ENCODE peak calls at places on chromosome 6, in six cellular contexts. H is SW 1271, J is GOT3, Q is AML-193, R is C1 segment of cervical spinal cord, C is A549. L is an unnamed sample.

GRCh38 chr6:48111143-48111506 is at the start of gene PTCHD4:
- DNase-seq in H (peak; percentile 39), J (no peak), Q (no peak), R (no peak), C (peak; percentile 4), L (no peak)

GRCh38 chr6:33746036-33746600 is 587 bp downstream of the IP6K3 start:
- DNase-seq in H (no peak), J (no peak), Q (no peak), R (peak; percentile 26), C (no peak), L (no peak)

GRCh38 chr6:21457647-21458046 is 135.9 kb upstream of the SOX4 start:
- DNase-seq in H (no peak), J (no peak), Q (no peak), R (no peak), C (no peak), L (no peak)

GRCh38 chr6:6003334-6004146 is 3.2 kb downstream of the NRN1 start:
- DNase-seq in H (no peak), J (no peak), Q (no peak), R (no peak), C (no peak), L (no peak)

GRCh38 chr6:168455847-168456530 is 15.0 kb downstream of the SMOC2 start:
- DNase-seq in H (no peak), J (no peak), Q (no peak), R (no peak), C (no peak), L (no peak)

GRCh38 chr6:5438882-5439584 is 177.7 kb downstream of the FARS2 start:
- DNase-seq in H (no peak), J (no peak), Q (no peak), R (no peak), C (no peak), L (no peak)

GRCh38 chr6:132068766-132069165 is 117.6 kb upstream of the CCN2 start:
- DNase-seq in H (no peak), J (no peak), Q (no peak), R (no peak), C (no peak), L (no peak)

GRCh38 chr6:29414588-29414987 is at the start of gene OR12D1:
- DNase-seq in H (peak; percentile 14), J (no peak), Q (no peak), R (no peak), C (no peak), L (no peak)

GRCh38 chr6:167122827-167123657 is at the start of gene CCR6:
- DNase-seq in H (no peak), J (no peak), Q (no peak), R (no peak), C (no peak), L (no peak)

GRCh38 chr6:11202513-11203305 is 29.8 kb downstream of the NEDD9 start:
- DNase-seq in H (no peak), J (no peak), Q (no peak), R (no peak), C (no peak), L (peak; percentile 66)

GRCh38 chr6:149887343-149887742 is 10.6 kb downstream of the RAET1E start:
- DNase-seq in H (no peak), J (no peak), Q (no peak), R (no peak), C (peak; percentile 71), L (no peak)

GRCh38 chr6:134289204-134289575 is 28.7 kb downstream of the SGK1 start:
- DNase-seq in H (peak; percentile 48), J (no peak), Q (no peak), R (no peak), C (no peak), L (no peak)

GRCh38 chr6:166202321-166202733 is 34.7 kb upstream of the TBXT start:
- DNase-seq in H (no peak), J (no peak), Q (no peak), R (no peak), C (no peak), L (no peak)

GRCh38 chr6:17984822-17985660 is 2.4 kb downstream of the KIF13A start:
- DNase-seq in H (no peak), J (no peak), Q (no peak), R (no peak), C (no peak), L (no peak)

GRCh38 chr6:30891450-30891723 is 7.1 kb downstream of the DDR1 start:
- DNase-seq in H (no peak), J (no peak), Q (no peak), R (no peak), C (no peak), L (no peak)

GRCh38 chr6:71965404-71965803 is 79.1 kb downstream of the RIMS1 start:
- DNase-seq in H (no peak), J (no peak), Q (no peak), R (no peak), C (no peak), L (no peak)

GRCh38 chr6:56346958-56347357 is 99.6 kb upstream of the COL21A1 start:
- DNase-seq in H (no peak), J (no peak), Q (no peak), R (no peak), C (no peak), L (no peak)

GRCh38 chr6:120627612-120628011 is 706.7 kb downstream of the TBC1D32 start:
- DNase-seq in H (no peak), J (no peak), Q (no peak), R (no peak), C (no peak), L (no peak)

GRCh38 chr6:128357391-128358110 is 162.8 kb downstream of the PTPRK start:
- DNase-seq in H (no peak), J (no peak), Q (no peak), R (no peak), C (no peak), L (no peak)

GRCh38 chr6:34957184-34957904 is 68.3 kb downstream of the ANKS1A start:
- DNase-seq in H (no peak), J (no peak), Q (no peak), R (no peak), C (no peak), L (no peak)

GRCh38 chr6:135738646-135739045 is 112.9 kb upstream of the PDE7B start:
- DNase-seq in H (no peak), J (no peak), Q (no peak), R (no peak), C (no peak), L (no peak)

GRCh38 chr6:108619431-108620197 is 58.9 kb downstream of the FOXO3 start:
- DNase-seq in H (no peak), J (no peak), Q (no peak), R (no peak), C (no peak), L (no peak)

GRCh38 chr6:165236326-165236725 is 73.1 kb downstream of the C6orf118 start:
- DNase-seq in H (no peak), J (no peak), Q (no peak), R (no peak), C (no peak), L (no peak)

GRCh38 chr6:107655245-107655644 is 165.3 kb downstream of the SOBP start:
- DNase-seq in H (no peak), J (no peak), Q (peak; percentile 19), R (no peak), C (no peak), L (no peak)

GRCh38 chr6:3433005-3433404 is 23.8 kb downstream of the SLC22A23 start:
- DNase-seq in H (no peak), J (no peak), Q (no peak), R (no peak), C (peak; percentile 19), L (no peak)

GRCh38 chr6:136738178-136739057 is 53.9 kb downstream of the MAP3K5 start:
- DNase-seq in H (no peak), J (no peak), Q (no peak), R (no peak), C (no peak), L (no peak)

GRCh38 chr6:167737205-167737830 is 89.4 kb upstream of the AFDN start:
- DNase-seq in H (no peak), J (no peak), Q (no peak), R (no peak), C (no peak), L (no peak)

GRCh38 chr6:92538926-92539325 is 880.4 kb downstream of the EPHA7 start:
- DNase-seq in H (no peak), J (no peak), Q (no peak), R (no peak), C (no peak), L (no peak)

GRCh38 chr6:106972500-106972899 is 2.0 kb downstream of the CD24 start:
- DNase-seq in H (no peak), J (no peak), Q (no peak), R (no peak), C (peak; percentile 4), L (no peak)

GRCh38 chr6:160071805-160072687 is 49.6 kb upstream of the SLC22A1 start:
- DNase-seq in H (no peak), J (no peak), Q (no peak), R (no peak), C (peak; percentile 27), L (no peak)